ENCODE peak calls at places on chromosomes 5 and 9, in five cellular contexts. C, D, R, M and G are unnamed samples.

GRCh38 chr5:141870871-141871270 is 7.3 kb downstream of the PCDH1 start:
- DNase-seq in C (peak), R (no peak), D (no peak), M (no peak), G (no peak)

GRCh38 chr9:109013678-109014145 is 413 bp upstream of the CTNNAL1 start:
- DNase-seq in R (no peak), C (no peak), D (no peak), M (no peak), G (no peak)

GRCh38 chr9:70108181-70108580 is 64.5 kb downstream of the MAMDC2 start:
- DNase-seq in C (no peak), R (no peak), M (no peak), D (no peak), G (no peak)

GRCh38 chr5:84032404-84032803 is 311.7 kb upstream of the HAPLN1 start:
- DNase-seq in D (no peak), M (no peak), R (no peak), C (no peak), G (no peak)

GRCh38 chr5:88666761-88667186 is 216.2 kb downstream of the MEF2C start:
- DNase-seq in D (no peak), M (no peak), C (no peak), R (no peak), G (no peak)

GRCh38 chr5:172659909-172660628 is 19.0 kb downstream of the NEURL1B start:
- DNase-seq in C (peak), R (peak), D (no peak), M (peak), G (peak)

GRCh38 chr5:19866088-19866446 is 121.9 kb downstream of the CDH18 start:
- DNase-seq in D (no peak), M (no peak), R (no peak), C (no peak), G (no peak)

GRCh38 chr5:17105744-17106450 is 111.5 kb upstream of the BASP1 start:
- DNase-seq in R (no peak), C (no peak), D (no peak), M (no peak), G (no peak)

GRCh38 chr9:125513634-125514413 is 193.2 kb downstream of the MAPKAP1 start:
- DNase-seq in R (no peak), M (peak), C (peak), D (peak), G (no peak)

GRCh38 chr5:307794-308579 is 13.5 kb upstream of the AHRR start:
- DNase-seq in C (peak), R (no peak), D (no peak), M (no peak), G (peak)

GRCh38 chr5:16894236-16895057 is 41.6 kb downstream of the MYO10 start:
- DNase-seq in R (no peak), M (peak), C (no peak), D (no peak), G (no peak)

GRCh38 chr9:26159575-26160392 is 481.5 kb upstream of the TUSC1 start:
- DNase-seq in D (no peak), C (no peak), M (no peak), R (no peak), G (no peak)

GRCh38 chr9:22141906-22142305 is 132.8 kb upstream of the CDKN2B start:
- DNase-seq in D (no peak), C (no peak), R (no peak), M (no peak), G (no peak)

GRCh38 chr5:41722359-41722950 is 147.8 kb downstream of the OXCT1 start:
- DNase-seq in M (no peak), R (no peak), D (no peak), C (no peak), G (no peak)

GRCh38 chr5:179451099-179451812 is 99.1 kb upstream of the RUFY1 start:
- DNase-seq in C (peak), R (no peak), M (no peak), D (no peak), G (no peak)

GRCh38 chr9:129335456-129336129 is 157.5 kb upstream of the IER5L start:
- DNase-seq in M (no peak), C (no peak), R (no peak), D (no peak), G (no peak)

GRCh38 chr5:9361835-9362234 is 184.0 kb downstream of the SEMA5A start:
- DNase-seq in M (peak), C (no peak), R (peak), D (peak), G (no peak)

GRCh38 chr5:129460121-129460950 is at the start of gene ADAMTS19:
- DNase-seq in R (no peak), D (peak), C (no peak), M (peak), G (peak)

GRCh38 chr9:18142964-18143363 is 331.0 kb upstream of the ADAMTSL1 start:
- DNase-seq in C (no peak), M (no peak), D (no peak), R (no peak), G (no peak)
- TF ChIP-seq CTCF in C (peak), M (no peak), D (no peak), R (peak), G (peak)

DNA sequence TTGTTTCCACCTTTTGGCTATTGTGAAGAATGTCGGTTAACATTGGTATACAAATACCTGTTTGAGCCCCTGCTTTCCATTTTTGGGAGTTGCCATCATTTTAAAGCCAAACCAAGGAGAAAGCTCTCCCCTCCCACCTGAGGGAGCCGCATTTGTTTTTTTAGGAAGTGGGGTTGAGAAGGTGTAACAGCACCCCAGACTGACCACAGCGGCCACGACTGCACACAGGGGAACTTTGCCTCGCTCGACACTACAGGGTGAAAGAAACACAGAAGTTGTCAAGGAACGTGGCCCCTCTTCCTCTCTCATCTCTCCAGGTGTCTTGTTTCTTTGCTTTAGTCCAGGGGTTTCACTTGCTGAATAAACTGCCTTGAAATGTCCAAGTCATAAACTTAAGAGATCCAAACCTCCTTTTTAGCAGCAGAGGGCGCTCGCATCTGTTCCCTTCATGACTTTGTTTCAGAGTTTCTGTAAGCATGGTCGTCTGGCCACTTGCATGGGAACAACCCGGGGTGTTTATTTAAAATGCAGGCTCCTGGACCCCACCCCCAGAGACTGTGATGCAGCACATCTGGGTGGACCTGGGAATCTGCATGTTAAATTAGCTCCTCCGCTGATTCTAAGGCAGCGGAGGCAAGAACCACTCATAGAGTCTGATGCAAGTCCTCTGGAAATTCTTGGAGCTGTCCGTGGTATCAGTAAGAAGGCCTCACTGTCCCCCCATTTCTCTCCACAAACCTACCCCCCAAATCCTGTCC is 2.1 kb upstream of the TTLL11 start:
- DNase-seq in D (peak), M (peak), R (peak), C (no peak), G (no peak)
- TF ChIP-seq CTCF in D (peak), M (peak), R (peak), C (peak), G (peak)

GRCh38 chr9:90896231-90896630 is 94.6 kb downstream of the SYK start:
- DNase-seq in R (no peak), M (no peak), D (no peak), C (no peak), G (no peak)

GRCh38 chr9:90895786-90896185 is 94.2 kb downstream of the SYK start:
- DNase-seq in R (no peak), D (no peak), M (no peak), C (no peak), G (no peak)

GRCh38 chr9:90900130-90900529 is 98.5 kb downstream of the SYK start:
- DNase-seq in C (no peak), M (no peak), R (no peak), D (no peak), G (no peak)

GRCh38 chr9:90899287-90899686 is 97.7 kb downstream of the SYK start:
- DNase-seq in D (no peak), C (no peak), R (no peak), M (no peak), G (no peak)

GRCh38 chr9:90898229-90898628 is 96.6 kb downstream of the SYK start:
- DNase-seq in D (no peak), C (no peak), R (no peak), M (no peak), G (no peak)
- TF ChIP-seq CTCF in D (no peak), C (no peak), R (peak), M (no peak), G (peak)

GRCh38 chr9:17757816-17758215 is 178.9 kb downstream of the SH3GL2 start:
- DNase-seq in D (no peak), C (no peak), M (no peak), R (no peak), G (no peak)
- TF ChIP-seq CTCF in D (no peak), C (no peak), M (no peak), R (no peak), G (no peak)

GRCh38 chr9:35603986-35604577 is 980 bp upstream of the TESK1 start:
- DNase-seq in R (peak), D (peak), C (peak), M (peak), G (peak)
- TF ChIP-seq CTCF in R (peak), D (peak), C (peak), M (peak), G (peak)